ENCODE peak calls at places on chromosomes 3 and 15, in ten cellular contexts. Z, V, R, G, F, P, D, J, I and S are unnamed samples.
A peak's percentile ranks its signal among the peaks of the same experiment; 100 is the strongest.

GRCh38 chr15:63186065-63186464 is 3.3 kb upstream of the RAB8B start:
- DNase-seq in Z (no peak), V (no peak), R (peak; percentile 82), G (no peak), F (no peak), P (no peak), D (peak; percentile 83), J (peak; percentile 71), I (peak; percentile 62), S (no peak)

GRCh38 chr3:43581343-43581742 is 40.5 kb downstream of the ANO10 start:
- DNase-seq in Z (no peak), V (no peak), R (no peak), G (no peak), F (no peak), P (no peak), D (peak; percentile 49), J (no peak), I (peak; percentile 31), S (no peak)

GRCh38 chr3:71302604-71303003 is 280.9 kb downstream of the FOXP1 start:
- DNase-seq in Z (no peak), V (no peak), R (no peak), G (no peak), F (no peak), P (no peak), D (no peak), J (no peak), I (no peak), S (no peak)

GRCh38 chr3:13581485-13582365 is 32.8 kb downstream of the FBLN2 start:
- DNase-seq in Z (no peak), V (peak; percentile 78), R (peak; percentile 20), G (no peak), F (no peak), P (peak; percentile 61), D (peak; percentile 41), J (peak; percentile 87), I (no peak), S (no peak)

GRCh38 chr15:75656331-75656730 is 8.6 kb downstream of the SNX33 start:
- DNase-seq in Z (no peak), V (no peak), R (no peak), G (no peak), F (no peak), P (peak; percentile 41), D (no peak), J (no peak), I (no peak), S (no peak)

GRCh38 chr15:30922469-30923311 is 19.0 kb downstream of the FAN1 start:
- DNase-seq in Z (no peak), V (no peak), R (peak; percentile 30), G (no peak), F (no peak), P (no peak), D (peak; percentile 74), J (peak; percentile 66), I (peak; percentile 44), S (no peak)

GRCh38 chr15:78209646-78210348 is 24.6 kb downstream of the ACSBG1 start:
- DNase-seq in Z (peak; percentile 67), V (no peak), R (peak; percentile 14), G (no peak), F (peak; percentile 74), P (no peak), D (peak; percentile 28), J (no peak), I (no peak), S (no peak)

GRCh38 chr3:24400450-24400849 is 94.2 kb downstream of the THRB start:
- DNase-seq in Z (no peak), V (no peak), R (no peak), G (no peak), F (no peak), P (no peak), D (no peak), J (no peak), I (no peak), S (no peak)

GRCh38 chr3:105812194-105812586 is 56.6 kb downstream of the CBLB start:
- DNase-seq in Z (no peak), V (no peak), R (peak; percentile 64), G (no peak), F (no peak), P (no peak), D (peak; percentile 70), J (peak; percentile 69), I (peak; percentile 53), S (no peak)

GRCh38 chr3:177136715-177137114 is 60.6 kb downstream of the TBL1XR1 start:
- DNase-seq in Z (no peak), V (no peak), R (no peak), G (no peak), F (no peak), P (no peak), D (no peak), J (no peak), I (no peak), S (no peak)

DNA sequence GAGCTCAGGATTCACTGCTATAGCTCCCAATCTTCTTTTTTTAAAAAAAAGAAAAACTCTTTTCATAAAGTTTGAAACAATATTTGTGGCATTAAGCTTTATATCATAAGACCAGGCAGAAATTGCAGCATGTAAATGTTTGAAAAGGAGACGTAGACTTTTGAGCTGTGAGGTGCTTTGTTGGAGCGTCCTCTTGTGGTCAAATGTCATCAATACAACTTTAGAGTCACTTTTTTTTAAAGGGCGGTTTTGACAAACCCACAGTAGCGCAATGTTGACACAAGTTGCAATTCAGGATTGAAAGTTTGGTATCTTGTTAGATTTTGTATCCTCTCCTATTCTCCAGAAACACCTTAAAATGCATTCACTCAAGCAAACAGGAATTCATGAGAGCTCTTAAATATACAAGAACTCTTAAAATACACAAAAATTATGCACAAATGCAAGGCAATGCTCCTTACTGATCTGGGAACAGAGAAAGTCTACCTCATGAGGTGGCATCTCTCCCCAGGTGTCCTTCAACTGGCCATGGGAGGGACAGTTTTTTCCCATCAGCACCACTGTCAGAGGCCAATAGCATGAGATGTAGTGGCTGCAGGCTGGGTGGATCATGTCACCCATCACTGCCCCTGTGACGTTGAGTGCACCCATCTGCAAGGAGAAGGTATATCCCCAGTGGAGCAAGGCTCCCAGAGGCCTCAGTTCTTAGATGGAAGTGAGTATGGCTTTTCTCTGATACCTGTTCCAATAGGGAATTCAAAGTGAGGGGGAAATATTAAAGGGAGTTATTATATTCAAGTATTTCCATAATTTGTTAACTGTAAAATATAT is 70.7 kb downstream of the ANXA2 start:
- DNase-seq in Z (no peak), V (peak; percentile 21), R (peak; percentile 59), G (no peak), F (no peak), P (no peak), D (peak; percentile 77), J (peak; percentile 78), I (no peak), S (peak; percentile 36)
- TF ChIP-seq CTCF in Z (no peak), V (peak; percentile 67), R (peak; percentile 85), G (peak; percentile 73), F (peak; percentile 60), P (peak; percentile 74), D (peak; percentile 69), J (peak; percentile 83), I (peak; percentile 82), S (peak; percentile 72)

GRCh38 chr15:99306694-99307338 is 55.5 kb downstream of the LRRC28 start:
- DNase-seq in Z (no peak), V (no peak), R (no peak), G (no peak), F (no peak), P (no peak), D (no peak), J (no peak), I (no peak), S (no peak)
- H3K4me3 ChIP-seq in Z (no peak overlapping the region), V (no peak overlapping the region), R (no peak overlapping the region), G (no peak overlapping the region), F (no peak overlapping the region), P (no peak overlapping the region), D (no peak overlapping the region), J (no peak overlapping the region), I (no peak overlapping the region), S (no peak overlapping the region)

GRCh38 chr15:92079647-92080255 is 226.2 kb downstream of the SLCO3A1 start:
- DNase-seq in Z (no peak), V (no peak), R (no peak), G (no peak), F (no peak), P (no peak), D (no peak), J (no peak), I (no peak), S (no peak)
- TF ChIP-seq CTCF in Z (no peak), V (no peak), R (no peak), G (no peak), F (no peak), P (no peak), D (no peak), J (no peak), I (no peak), S (no peak)

GRCh38 chr3:184377374-184377773 is 633 bp downstream of the THPO start:
- DNase-seq in Z (no peak), V (no peak), R (no peak), G (no peak), F (no peak), P (no peak), D (no peak), J (no peak), I (no peak), S (no peak)
- H3K4me3 ChIP-seq in Z (no peak overlapping the region), V (no peak overlapping the region), R (no peak overlapping the region), G (no peak overlapping the region), F (no peak overlapping the region), P (no peak overlapping the region), D (no peak overlapping the region), J (no peak overlapping the region), I (no peak overlapping the region), S (no peak overlapping the region)

GRCh38 chr3:107627962-107628542 is 105.3 kb downstream of the BBX start:
- DNase-seq in Z (no peak), V (no peak), R (no peak), G (no peak), F (no peak), P (no peak), D (peak; percentile 26), J (peak; percentile 14), I (no peak), S (no peak)
- TF ChIP-seq CTCF in Z (no peak), V (peak; percentile 30), R (peak; percentile 14), G (no peak), F (no peak), P (no peak), D (no peak), J (peak; percentile 25), I (no peak), S (no peak)

DNA sequence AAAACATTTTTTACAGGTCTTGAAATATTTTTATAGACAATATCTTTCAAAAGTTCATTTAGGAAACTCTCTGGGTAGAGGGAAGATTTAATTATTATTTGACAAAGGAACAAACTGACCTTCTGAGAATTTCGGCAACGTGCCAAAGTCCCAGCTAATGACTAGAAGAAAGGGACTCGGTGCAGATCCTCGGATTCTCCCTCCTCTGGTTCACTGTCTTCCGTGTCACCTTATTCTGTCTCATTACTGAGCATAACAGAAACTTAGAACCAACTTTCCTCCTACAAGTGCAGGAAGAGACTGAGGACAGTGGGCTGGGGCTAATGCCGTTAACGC is 339.1 kb downstream of the MECOM start:
- DNase-seq in Z (no peak), V (no peak), R (no peak), G (no peak), F (no peak), P (no peak), D (no peak), J (no peak), I (no peak), S (no peak)
- H3K4me3 ChIP-seq in Z (peak overlapping the region; percentile 23), V (no peak overlapping the region), R (no peak overlapping the region), G (no peak overlapping the region), F (no peak overlapping the region), P (peak overlapping the region; percentile 12), D (no peak overlapping the region), J (no peak overlapping the region), I (no peak overlapping the region), S (no peak overlapping the region)